ENCODE peak calls at places on chromosomes 11 and 22, in six cellular contexts. B is activated naive CD4-positive, alpha-beta T cell; S is head of caudate nucleus; J is OCI-LY7; I is stimulated activated CD4-positive, alpha-beta T cell treated with anti-CD3 and anti-CD28 coated beads, Interleukin-1b, Interleukin-23, amount 100 ng/mL, for 4 hours; W is esophagus squamous epithelium. R is an unnamed sample.

GRCh38 chr22:49300951-49301397 is 526.7 kb downstream of the BRD1 start:
- DNase-seq in W (no peak), I (no peak), S (no peak), B (no peak), J (no peak), R (no peak)

GRCh38 chr11:64489831-64490441 is 101.1 kb upstream of the SLC22A12 start:
- DNase-seq in W (no peak), S (peak; percentile 77), I (peak; percentile 14), B (no peak), J (peak; percentile 41), R (peak; percentile 36)

GRCh38 chr11:662689-663274 is 25.7 kb downstream of the DRD4 start:
- DNase-seq in I (peak; percentile 16), B (no peak), S (peak; percentile 81), W (no peak), J (peak; percentile 53), R (no peak)

GRCh38 chr11:133697603-133698002 is 147.7 kb downstream of the SPATA19 start:
- DNase-seq in J (no peak), W (no peak), B (no peak), I (no peak), S (no peak), R (no peak)

GRCh38 chr11:69167130-69167915 is 11.6 kb downstream of the SMIM38 start:
- DNase-seq in I (no peak), B (no peak), S (no peak), J (no peak), W (no peak), R (no peak)

GRCh38 chr11:72639475-72640375 is 34.5 kb downstream of the PDE2A start:
- DNase-seq in S (no peak), J (no peak), I (no peak), W (no peak), B (no peak), R (no peak)

GRCh38 chr11:65014146-65014960 is at the start of gene ARL2:
- DNase-seq in B (no peak), J (no peak), S (no peak), I (peak; percentile 22), W (peak; percentile 41), R (no peak)

GRCh38 chr22:28017558-28017820 is 98.4 kb upstream of the PITPNB start:
- DNase-seq in B (no peak), I (no peak), J (no peak), S (no peak), W (no peak), R (no peak)

GRCh38 chr11:15912291-15912690 is 444.1 kb downstream of the SOX6 start:
- DNase-seq in S (no peak), B (no peak), W (no peak), I (no peak), J (no peak), R (no peak)

R was measured in nucleus accumbens.